ENCODE peak calls at places on chromosome 4, in eight cellular contexts. G is NCI-H1092; U is amniotic stem cell; W is GM04503; P is suprapubic skin; L is stimulated activated effector memory CD8-positive, alpha-beta T cell treated with anti-CD3 and anti-CD28 coated beads, Interleukin-12 subunit alpha, Interleukin-12 subunit beta, amount 100 ng/mL, for 72 hours; D is right lobe of liver; Y is NAMALWA. B is an unnamed sample.

GRCh38 chr4:123014038-123014437 is 91.6 kb upstream of the NUDT6 start:
- DNase-seq in G (no peak), U (no peak), W (no peak), P (no peak), L (no peak), D (no peak), Y (no peak), B (no peak)

GRCh38 chr4:139950568-139950967 is 203.4 kb downstream of the MAML3 start:
- DNase-seq in G (no peak), U (no peak), W (peak), P (no peak), L (peak), D (no peak), Y (peak), B (peak)

GRCh38 chr4:26175016-26175786 is 145.6 kb upstream of the RBPJ start:
- DNase-seq in G (no peak), U (no peak), W (no peak), P (no peak), L (peak), D (no peak), Y (no peak), B (no peak)

GRCh38 chr4:106365613-106366012 is 3.0 kb downstream of the GIMD1 start:
- DNase-seq in G (no peak), U (peak), W (peak), P (no peak), L (no peak), D (no peak), Y (no peak), B (peak)

GRCh38 chr4:186935881-186936280 is 212.2 kb upstream of the FAT1 start:
- DNase-seq in G (no peak), U (no peak), W (no peak), P (no peak), L (no peak), D (no peak), Y (no peak), B (no peak)

GRCh38 chr4:16770887-16771286 is 127.6 kb downstream of the LDB2 start:
- DNase-seq in G (no peak), U (no peak), W (no peak), P (no peak), L (no peak), D (no peak), Y (no peak), B (no peak)

GRCh38 chr4:77734928-77735327 is 84.2 kb downstream of the CNOT6L start:
- DNase-seq in G (no peak), U (peak), W (no peak), P (no peak), L (no peak), D (no peak), Y (peak), B (peak)

GRCh38 chr4:123597586-123597985 is 201.0 kb downstream of the SPRY1 start:
- DNase-seq in G (no peak), U (peak), W (no peak), P (no peak), L (no peak), D (no peak), Y (no peak), B (no peak)

GRCh38 chr4:38414410-38414809 is 249.6 kb upstream of the KLF3 start:
- DNase-seq in G (no peak), U (no peak), W (no peak), P (no peak), L (no peak), D (no peak), Y (no peak), B (no peak)

GRCh38 chr4:96193061-96193460 is 353.2 kb downstream of the PDHA2 start:
- DNase-seq in G (no peak), U (no peak), W (no peak), P (no peak), L (no peak), D (no peak), Y (no peak), B (no peak)

GRCh38 chr4:77158487-77158861 is 1.5 kb downstream of the CCNG2 start:
- DNase-seq in G (no peak), U (no peak), W (no peak), P (no peak), L (no peak), D (no peak), Y (no peak), B (no peak)

GRCh38 chr4:7389719-7390118 is 45.0 kb downstream of the PSAPL1 start:
- DNase-seq in G (no peak), U (no peak), W (no peak), P (peak), L (no peak), D (no peak), Y (no peak), B (no peak)

GRCh38 chr4:151797853-151798252 is 37.0 kb upstream of the GATB start:
- DNase-seq in G (no peak), U (no peak), W (no peak), P (no peak), L (no peak), D (no peak), Y (no peak), B (no peak)

GRCh38 chr4:169202143-169202699 is 68.5 kb downstream of the SH3RF1 start:
- DNase-seq in G (no peak), U (no peak), W (no peak), P (no peak), L (no peak), D (no peak), Y (no peak), B (no peak)

GRCh38 chr4:155676430-155676825 is 9.8 kb downstream of the GUCY1A1 start:
- DNase-seq in G (no peak), U (no peak), W (peak), P (no peak), L (no peak), D (no peak), Y (no peak), B (no peak)

GRCh38 chr4:22653752-22654151 is 39.0 kb upstream of the GBA3 start:
- DNase-seq in G (no peak), U (no peak), W (no peak), P (no peak), L (no peak), D (no peak), Y (no peak), B (no peak)

GRCh38 chr4:151788021-151788420 is 27.2 kb upstream of the GATB start:
- DNase-seq in G (no peak), U (no peak), W (no peak), P (no peak), L (no peak), D (no peak), Y (no peak), B (no peak)

GRCh38 chr4:129144755-129145206 is 48.8 kb downstream of the C4orf33 start:
- DNase-seq in G (no peak), U (no peak), W (no peak), P (no peak), L (no peak), D (peak), Y (no peak), B (no peak)

GRCh38 chr4:113394730-113395530 is 345.5 kb downstream of the ANK2 start:
- DNase-seq in G (peak), U (peak), W (peak), P (no peak), L (peak), D (no peak), Y (peak), B (peak)

GRCh38 chr4:148061795-148062194 is 329.9 kb downstream of the ARHGAP10 start:
- DNase-seq in G (no peak), U (no peak), W (no peak), P (no peak), L (no peak), D (no peak), Y (no peak), B (no peak)

GRCh38 chr4:5963611-5964010 is 54.6 kb downstream of the C4orf50 start:
- DNase-seq in G (no peak), U (no peak), W (no peak), P (no peak), L (no peak), D (no peak), Y (no peak), B (no peak)

GRCh38 chr4:160175064-160175643 is 1072.3 kb downstream of the RAPGEF2 start:
- DNase-seq in G (no peak), U (no peak), W (no peak), P (no peak), L (no peak), D (no peak), Y (no peak), B (no peak)

GRCh38 chr4:128715616-128716015 is 93.9 kb upstream of the JADE1 start:
- DNase-seq in G (no peak), U (no peak), W (peak), P (no peak), L (no peak), D (no peak), Y (no peak), B (no peak)

GRCh38 chr4:23876418-23877089 is 13.3 kb downstream of the PPARGC1A start:
- DNase-seq in G (no peak), U (no peak), W (no peak), P (no peak), L (no peak), D (no peak), Y (no peak), B (no peak)

GRCh38 chr4:67883463-67883862 is 339 bp downstream of the TMPRSS11D start:
- DNase-seq in G (no peak), U (no peak), W (no peak), P (no peak), L (no peak), D (no peak), Y (no peak), B (no peak)

B was measured in SJSA1.